ENCODE peak calls at places on chromosomes 13 and 19, in eight cellular contexts. N, S, M, I, X, K, R and L are unnamed samples.

GRCh38 chr13:98454389-98454881 is 122.5 kb downstream of the STK24 start:
- DNase-seq in N (no peak), S (no peak), M (no peak), I (peak; percentile 67), X (no peak), K (peak; percentile 64), R (no peak), L (no peak)

GRCh38 chr13:92682832-92683517 is 543.6 kb upstream of the GPC6 start:
- DNase-seq in N (no peak), S (no peak), M (no peak), I (no peak), X (no peak), K (no peak), R (no peak), L (no peak)

GRCh38 chr19:19491321-19492025 is 23.9 kb downstream of the TSSK6 start:
- DNase-seq in N (no peak), S (no peak), M (no peak), I (no peak), X (no peak), K (no peak), R (no peak), L (no peak)

GRCh38 chr13:44331912-44332840 is 41.4 kb upstream of the SERP2 start:
- DNase-seq in N (no peak), S (no peak), M (peak; percentile 90), I (peak; percentile 91), X (no peak), K (peak; percentile 56), R (no peak), L (no peak)

GRCh38 chr13:113548778-113549621 is 35.6 kb upstream of the TFDP1 start:
- DNase-seq in N (no peak), S (no peak), M (peak; percentile 86), I (no peak), X (peak; percentile 14), K (no peak), R (no peak), L (no peak)

GRCh38 chr13:104014803-104015645 is 948.8 kb upstream of the SLC10A2 start:
- DNase-seq in N (no peak), S (no peak), M (no peak), I (peak; percentile 85), X (no peak), K (no peak), R (no peak), L (no peak)

GRCh38 chr13:40933508-40933907 is 85.6 kb downstream of the ELF1 start:
- DNase-seq in N (no peak), S (no peak), M (no peak), I (no peak), X (no peak), K (no peak), R (peak; percentile 52), L (no peak)

GRCh38 chr19:45676851-45677263 is 8.8 kb downstream of the GIPR start:
- DNase-seq in N (peak; percentile 45), S (no peak), M (no peak), I (no peak), X (peak; percentile 37), K (no peak), R (peak; percentile 64), L (no peak)